ENCODE peak calls at places on chromosomes 13 and 19, in five cellular contexts. Q is tibial nerve; R is neural progenitor cell; S is CD8-positive, alpha-beta T cell; U is astrocyte. N is an unnamed sample.

GRCh38 chr13:110340812-110341444 is 33.8 kb downstream of the COL4A2 start:
- DNase-seq in R (no peak), S (peak; percentile 58), U (peak; percentile 84), Q (peak; percentile 34), N (peak; percentile 72)

GRCh38 chr13:110070511-110071120 is 236.3 kb downstream of the COL4A1 start:
- DNase-seq in Q (no peak), U (peak; percentile 87), R (no peak), S (no peak), N (no peak)

GRCh38 chr13:113922412-113923118 is 51.3 kb downstream of the C13orf46 start:
- DNase-seq in U (no peak), Q (no peak), R (no peak), S (no peak), N (no peak)

GRCh38 chr19:10306327-10306726 is 3.3 kb downstream of the ZGLP1 start:
- DNase-seq in R (no peak), S (no peak), U (no peak), Q (no peak), N (no peak)

GRCh38 chr13:80341098-80341701 is at the start of gene SPRY2:
- DNase-seq in U (peak; percentile 95), S (peak; percentile 41), R (peak; percentile 97), Q (peak; percentile 91), N (peak; percentile 97)

GRCh38 chr19:2653717-2654584 is 48.5 kb downstream of the GNG7 start:
- DNase-seq in U (no peak), Q (no peak), S (no peak), R (peak; percentile 56), N (peak; percentile 76)

GRCh38 chr19:18428837-18429674 is 8.9 kb downstream of the ISYNA1 start:
- DNase-seq in R (peak; percentile 98), U (peak; percentile 63), S (peak; percentile 90), Q (no peak), N (peak; percentile 72)

GRCh38 chr13:30898721-30899188 is 7.3 kb upstream of the MEDAG start:
- DNase-seq in R (no peak), Q (peak; percentile 67), U (peak; percentile 98), S (no peak), N (no peak)

GRCh38 chr13:33213024-33213795 is 72.3 kb downstream of the STARD13 start:
- DNase-seq in R (peak; percentile 53), S (no peak), Q (no peak), U (peak; percentile 84), N (no peak)

GRCh38 chr13:72205773-72206172 is 338.8 kb upstream of the DACH1 start:
- DNase-seq in S (no peak), Q (no peak), U (peak; percentile 82), R (no peak), N (no peak)

GRCh38 chr19:43782689-43783231 is 2.0 kb upstream of the KCNN4 start:
- DNase-seq in S (peak; percentile 55), R (no peak), U (no peak), Q (no peak), N (no peak)

GRCh38 chr19:28466107-28467045 is 746.6 kb downstream of the UQCRFS1 start:
- DNase-seq in U (peak; percentile 20), S (peak; percentile 73), Q (peak; percentile 82), R (peak; percentile 76), N (peak; percentile 62)

GRCh38 chr13:99153219-99153618 is 47.4 kb upstream of the UBAC2 start:
- DNase-seq in S (no peak), R (no peak), U (peak; percentile 51), Q (no peak), N (no peak)

GRCh38 chr19:34260771-34261173 is 6.4 kb downstream of the GARRE1 start:
- DNase-seq in S (no peak), U (peak; percentile 70), R (peak; percentile 36), Q (no peak), N (no peak)

GRCh38 chr19:5585461-5586299 is 17.9 kb upstream of the TINCR start:
- DNase-seq in R (peak; percentile 80), S (peak; percentile 51), Q (no peak), U (no peak), N (no peak)

GRCh38 chr13:31807090-31807541 is 67.8 kb downstream of the RXFP2 start:
- DNase-seq in R (no peak), U (peak; percentile 46), Q (no peak), S (no peak), N (no peak)

GRCh38 chr19:1066748-1067340 is at the start of gene ARHGAP45:
- DNase-seq in U (no peak), S (peak; percentile 89), R (peak; percentile 52), Q (no peak), N (peak; percentile 94)

DNA sequence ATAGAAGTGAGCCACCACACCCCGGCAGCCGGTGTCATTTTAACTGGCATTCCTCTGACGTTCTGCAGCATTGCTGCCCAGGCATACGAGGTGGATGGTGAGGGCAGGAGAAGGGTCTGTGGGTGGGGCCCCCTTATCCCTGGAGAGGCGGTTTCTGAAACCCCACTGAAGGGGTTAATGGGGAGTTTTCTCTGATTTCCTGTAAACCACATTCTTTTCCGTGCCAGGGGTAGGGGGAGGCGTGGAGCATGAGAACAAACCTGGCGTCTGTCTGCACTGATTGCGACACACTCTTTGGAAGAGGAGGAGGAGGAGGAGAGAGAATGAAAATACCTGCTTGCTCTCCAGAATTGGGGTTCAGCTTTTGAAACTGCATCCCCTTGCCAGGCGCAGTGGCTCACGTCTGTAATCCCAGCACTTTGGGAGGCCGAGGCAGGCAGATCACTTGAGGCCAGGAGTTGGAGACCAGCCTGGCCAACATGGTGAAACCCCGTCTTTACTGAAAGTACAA is 2.7 kb upstream of the C3 start:
- DNase-seq in S (no peak), U (peak; percentile 39), R (no peak), Q (peak; percentile 71), N (peak; percentile 71)
- H3K27ac ChIP-seq in S (no peak overlapping the region), U (no peak overlapping the region), R (no peak overlapping the region), Q (no peak overlapping the region), N (peak overlapping the region; percentile 81)

GRCh38 chr19:48818234-48818823 is 7.5 kb upstream of the BCAT2 start:
- DNase-seq in R (no peak), U (no peak), Q (no peak), S (no peak), N (peak; percentile 91)

GRCh38 chr19:48817585-48818124 is 6.8 kb upstream of the BCAT2 start:
- DNase-seq in Q (no peak), R (no peak), S (no peak), U (no peak), N (no peak)

GRCh38 chr19:48814895-48815294 is 4.1 kb upstream of the BCAT2 start:
- DNase-seq in R (no peak), U (no peak), Q (no peak), S (no peak), N (no peak)

GRCh38 chr19:48813123-48813911 is 2.5 kb upstream of the BCAT2 start:
- DNase-seq in U (no peak), Q (no peak), S (no peak), R (peak; percentile 42), N (peak; percentile 74)

DNA sequence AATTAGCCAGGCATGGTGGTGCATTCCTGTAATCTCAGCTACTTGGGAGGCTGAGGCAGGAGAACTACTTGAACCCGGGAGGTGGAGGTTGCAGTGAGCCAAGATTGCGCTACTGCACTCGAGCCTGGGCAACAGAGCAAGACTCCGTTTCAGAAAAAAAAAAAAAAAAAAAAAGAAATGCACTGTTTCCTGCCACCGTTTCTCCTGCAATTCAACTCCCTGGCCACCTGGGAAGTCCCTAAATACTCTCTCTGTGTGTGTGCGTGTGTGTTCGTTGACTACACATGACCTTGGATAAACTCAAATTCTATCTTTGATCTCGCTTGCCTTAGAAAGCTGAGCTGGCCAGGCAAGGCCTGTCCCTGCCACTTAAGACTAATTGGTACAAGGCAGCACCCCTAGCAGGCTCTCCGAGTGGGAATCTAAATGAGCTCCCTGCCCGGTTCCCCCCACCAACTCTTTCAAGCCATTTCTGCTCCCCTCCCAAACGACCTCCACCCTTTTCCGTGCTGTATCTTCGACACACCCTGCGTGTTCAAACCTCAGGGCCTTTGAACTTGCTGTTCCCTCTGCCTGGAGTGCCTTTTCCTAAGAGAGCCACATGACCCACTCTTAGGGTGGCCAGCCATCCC is 5.2 kb upstream of the BCAT2 start:
- DNase-seq in R (no peak), Q (no peak), S (no peak), U (peak; percentile 6), N (peak; percentile 65)
- H3K27ac ChIP-seq in R (no peak overlapping the region), Q (no peak overlapping the region), S (no peak overlapping the region), U (no peak overlapping the region), N (peak overlapping the region; percentile 42)

DNA sequence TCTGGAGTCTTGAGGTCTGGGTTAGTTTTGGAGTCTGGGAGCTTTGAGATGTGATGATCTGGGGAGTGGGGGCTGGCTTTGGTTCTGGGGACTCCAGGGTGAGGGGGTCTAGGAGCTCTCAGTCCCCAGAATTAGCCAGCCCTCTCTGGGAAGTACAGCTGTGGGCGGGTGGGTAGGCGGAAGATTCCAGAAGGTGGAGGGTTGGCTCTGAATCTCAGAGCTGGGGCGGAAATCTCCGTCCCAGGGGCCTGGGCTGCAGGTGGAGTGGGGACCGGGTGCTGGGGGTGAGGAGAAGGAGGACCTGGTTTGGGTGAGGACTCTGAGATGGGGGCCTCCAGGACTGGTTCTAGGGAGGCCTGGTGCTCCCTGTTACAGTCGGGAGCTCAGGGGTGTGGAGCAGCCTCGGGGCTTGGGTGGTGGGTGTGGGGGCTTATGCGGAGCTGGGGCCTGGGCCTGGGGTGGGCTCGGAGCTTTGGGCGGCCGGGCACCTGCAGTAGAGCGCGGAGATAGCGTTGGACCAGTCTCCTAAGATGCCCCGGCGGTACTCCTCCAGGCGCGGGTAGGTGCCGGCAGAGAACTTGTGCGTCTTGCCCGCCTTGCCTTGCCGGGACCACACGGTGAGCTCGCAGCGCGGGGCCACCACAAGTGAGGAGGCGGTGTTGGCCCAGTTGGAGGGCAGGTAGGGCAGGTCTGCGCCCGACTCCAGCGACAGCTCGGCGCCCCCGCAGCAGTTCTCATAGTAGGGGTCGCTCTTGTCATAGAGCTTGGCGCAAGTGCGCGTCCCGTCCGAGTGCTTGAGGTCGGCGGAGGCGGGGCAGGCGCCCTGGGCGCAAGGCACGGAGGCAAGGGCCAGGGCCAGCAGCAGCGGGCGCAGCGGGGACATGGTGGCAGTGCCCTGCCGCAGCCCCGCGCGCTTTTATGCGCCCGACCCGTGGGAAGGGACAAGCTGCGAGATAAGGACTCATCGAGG is at the start of gene SYCN:
- DNase-seq in S (no peak), Q (no peak), U (no peak), R (no peak), N (peak; percentile 85)
- H3K27ac ChIP-seq in S (no peak within 1 kb of the TSS), Q (no peak within 1 kb of the TSS), U (no peak within 1 kb of the TSS), R (no peak within 1 kb of the TSS), N (no peak within 1 kb of the TSS)

GRCh38 chr19:39150235-39150634 is 24.6 kb downstream of the PAK4 start:
- DNase-seq in R (no peak), S (no peak), Q (no peak), U (no peak), N (no peak)

GRCh38 chr19:39147480-39147879 is 21.9 kb downstream of the PAK4 start:
- DNase-seq in U (no peak), Q (no peak), S (no peak), R (no peak), N (no peak)

GRCh38 chr19:39146686-39147450 is 21.3 kb downstream of the PAK4 start:
- DNase-seq in S (no peak), U (no peak), R (no peak), Q (no peak), N (no peak)

GRCh38 chr19:39150807-39151206 is 25.2 kb downstream of the PAK4 start:
- DNase-seq in S (peak; percentile 10), Q (no peak), U (no peak), R (no peak), N (no peak)

DNA sequence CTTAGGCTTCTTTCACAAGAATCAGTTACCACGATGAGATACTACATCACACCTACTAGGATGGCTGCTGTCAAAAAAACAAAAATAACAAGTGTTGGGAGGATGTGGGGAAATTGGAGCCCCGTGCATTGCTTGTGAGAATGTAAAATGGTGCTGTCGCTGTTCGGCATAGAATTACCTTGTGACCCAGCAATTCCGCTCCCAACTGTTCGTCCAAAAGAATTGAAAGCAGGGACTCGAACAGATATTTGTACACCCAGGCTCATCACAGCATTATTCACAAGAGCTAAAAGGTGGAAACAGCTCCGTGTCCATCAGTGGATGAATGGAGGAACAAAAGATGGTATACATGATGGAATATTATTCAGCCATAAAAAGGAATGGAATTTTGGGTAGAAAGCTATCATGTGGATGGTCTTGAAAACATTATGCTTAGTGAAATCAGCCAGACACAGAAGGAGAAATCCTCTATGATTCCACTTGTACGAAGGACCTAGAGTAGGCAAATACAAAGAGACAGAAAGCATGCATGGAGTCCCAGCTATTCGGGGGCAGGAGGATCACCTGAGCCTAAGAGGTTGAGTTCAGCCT is 23.4 kb downstream of the PAK4 start:
- DNase-seq in U (no peak), Q (no peak), S (no peak), R (no peak), N (no peak)
- H3K27ac ChIP-seq in U (no peak overlapping the region), Q (no peak overlapping the region), S (no peak overlapping the region), R (no peak overlapping the region), N (no peak overlapping the region)